ENCODE peak calls at places on chromosomes 1 and 21, in seven cellular contexts. M is astrocyte of the spinal cord, P is choroid plexus epithelial cell, A is heart right ventricle, L is skeletal muscle cell, I is NCI-H1105 treated with DMSO at 0.1 percent for 48 hours, U is hippocampal formation. B is an unnamed sample.

GRCh38 chr1:93614550-93615200 is 67.0 kb downstream of the BCAR3 start:
- DNase-seq in M (no peak), P (no peak), A (no peak), L (no peak), I (peak), U (no peak), B (no peak)

GRCh38 chr1:5830771-5831599 is 161.2 kb downstream of the NPHP4 start:
- DNase-seq in M (no peak), P (no peak), A (no peak), L (no peak), I (peak), U (no peak), B (no peak)

GRCh38 chr1:207021139-207021861 is 11.3 kb downstream of the C1orf116 start:
- DNase-seq in M (peak), P (no peak), A (no peak), L (no peak), I (no peak), U (no peak), B (no peak)

GRCh38 chr1:162913345-162913744 is 52.4 kb upstream of the CCDC190 start:
- DNase-seq in M (no peak), P (no peak), A (no peak), L (no peak), I (no peak), U (no peak), B (no peak)

GRCh38 chr1:162144853-162145252 is 75.4 kb downstream of the NOS1AP start:
- DNase-seq in M (no peak), P (no peak), A (no peak), L (no peak), I (no peak), U (no peak), B (no peak)

GRCh38 chr1:150001415-150001814 is 9.1 kb downstream of the OTUD7B start:
- DNase-seq in M (no peak), P (peak), A (no peak), L (no peak), I (no peak), U (peak), B (no peak)

GRCh38 chr21:41835711-41836154 is 43.4 kb downstream of the PRDM15 start:
- DNase-seq in M (no peak), P (no peak), A (no peak), L (no peak), I (no peak), U (no peak), B (no peak)

GRCh38 chr1:48530727-48531351 is 58.8 kb upstream of the SPATA6 start:
- DNase-seq in M (peak), P (peak), A (peak), L (no peak), I (peak), U (no peak), B (no peak)

GRCh38 chr1:224427346-224427745 is 7.3 kb downstream of the WDR26 start:
- DNase-seq in M (peak), P (peak), A (no peak), L (peak), I (no peak), U (no peak), B (no peak)

GRCh38 chr1:12438349-12438924 is 179.6 kb downstream of the DHRS3 start:
- DNase-seq in M (no peak), P (peak), A (no peak), L (no peak), I (no peak), U (no peak), B (peak)

GRCh38 chr1:38153426-38154088 is 107.0 kb upstream of the POU3F1 start:
- DNase-seq in M (no peak), P (no peak), A (no peak), L (no peak), I (peak), U (no peak), B (no peak)

GRCh38 chr1:197042676-197043341 is 24.3 kb downstream of the F13B start:
- DNase-seq in M (no peak), P (no peak), A (no peak), L (no peak), I (peak), U (no peak), B (no peak)

GRCh38 chr1:89633745-89634625 is 1.1 kb downstream of the LRRC8C start:
- DNase-seq in M (peak), P (peak), A (peak), L (no peak), I (peak), U (no peak), B (no peak)

GRCh38 chr1:219265026-219265515 is 91.4 kb downstream of the LYPLAL1 start:
- DNase-seq in M (no peak), P (no peak), A (no peak), L (no peak), I (no peak), U (no peak), B (no peak)

GRCh38 chr1:154799188-154799587 is 70.9 kb downstream of the KCNN3 start:
- DNase-seq in M (no peak), P (no peak), A (no peak), L (no peak), I (no peak), U (no peak), B (no peak)

GRCh38 chr1:200869376-200869752 is 3.4 kb upstream of the GPR25 start:
- DNase-seq in M (no peak), P (no peak), A (no peak), L (no peak), I (no peak), U (no peak), B (no peak)

GRCh38 chr1:150764617-150765090 is 924 bp downstream of the CTSS start:
- DNase-seq in M (peak), P (peak), A (no peak), L (peak), I (no peak), U (no peak), B (no peak)

GRCh38 chr1:23745515-23745914 is 2.2 kb downstream of the ELOA start:
- DNase-seq in M (peak), P (peak), A (no peak), L (no peak), I (peak), U (no peak), B (no peak)

GRCh38 chr1:230828421-230828820 is 39.9 kb downstream of the C1orf198 start:
- DNase-seq in M (no peak), P (no peak), A (no peak), L (no peak), I (no peak), U (no peak), B (no peak)

GRCh38 chr1:201226859-201227488 is 36.4 kb downstream of the IGFN1 start:
- DNase-seq in M (no peak), P (no peak), A (no peak), L (no peak), I (no peak), U (no peak), B (no peak)

GRCh38 chr1:197686702-197687355 is 88.5 kb downstream of the DENND1B start:
- DNase-seq in M (no peak), P (no peak), A (no peak), L (no peak), I (no peak), U (no peak), B (no peak)

GRCh38 chr1:46394108-46394871 is at the start of gene FAAH:
- DNase-seq in M (peak), P (peak), A (peak), L (no peak), I (peak), U (peak), B (no peak)

GRCh38 chr1:54839824-54840223 is 38.7 kb upstream of the TTC22 start:
- DNase-seq in M (no peak), P (no peak), A (no peak), L (no peak), I (no peak), U (no peak), B (no peak)

GRCh38 chr1:202952818-202953217 is 5.3 kb downstream of the ADIPOR1 start:
- DNase-seq in M (peak), P (peak), A (peak), L (no peak), I (no peak), U (no peak), B (no peak)

GRCh38 chr1:151881479-151881878 is 27.8 kb downstream of the THEM4 start:
- DNase-seq in M (no peak), P (no peak), A (no peak), L (no peak), I (peak), U (peak), B (no peak)

GRCh38 chr1:86596253-86596652 is 49.4 kb downstream of the CLCA4 start:
- DNase-seq in M (no peak), P (no peak), A (no peak), L (no peak), I (no peak), U (no peak), B (no peak)

GRCh38 chr1:184664042-184664659 is 90.5 kb downstream of the EDEM3 start:
- DNase-seq in M (peak), P (peak), A (peak), L (no peak), I (no peak), U (peak), B (no peak)

GRCh38 chr1:238409947-238410346 is 519.2 kb upstream of the ZP4 start:
- DNase-seq in M (peak), P (peak), A (peak), L (peak), I (no peak), U (no peak), B (no peak)

GRCh38 chr1:20686878-20687725 is 25.9 kb upstream of the DDOST start:
- DNase-seq in M (no peak), P (no peak), A (no peak), L (no peak), I (no peak), U (no peak), B (no peak)

GRCh38 chr1:200172311-200172710 is 144.8 kb downstream of the NR5A2 start:
- DNase-seq in M (no peak), P (no peak), A (no peak), L (no peak), I (no peak), U (no peak), B (no peak)

GRCh38 chr1:211928993-211929637 is 98.6 kb upstream of the LPGAT1 start:
- DNase-seq in M (no peak), P (peak), A (no peak), L (no peak), I (peak), U (no peak), B (no peak)

GRCh38 chr1:24769656-24770651 is 24.7 kb downstream of the CLIC4 start:
- DNase-seq in M (peak), P (peak), A (no peak), L (peak), I (no peak), U (no peak), B (no peak)

GRCh38 chr1:225476100-225476511 is 48.3 kb upstream of the LBR start:
- DNase-seq in M (no peak), P (no peak), A (no peak), L (no peak), I (no peak), U (no peak), B (no peak)

GRCh38 chr1:236774926-236775325 is 20.2 kb upstream of the MTR start:
- DNase-seq in M (no peak), P (peak), A (peak), L (no peak), I (no peak), U (no peak), B (no peak)

GRCh38 chr1:154729031-154729442 is 121.1 kb upstream of the ADAR start:
- DNase-seq in M (peak), P (peak), A (no peak), L (no peak), I (no peak), U (no peak), B (no peak)